ENCODE peak calls at places on chromosomes 11 and 22, in seven cellular contexts. One of them, this sample, is unnamed.

GRCh38 chr11:30960387-30960992 is 374.3 kb upstream of the MPPED2 start:
- DNase-seq in stimulated activated CD8-positive, alpha-beta memory T cell treated with anti-CD3 and anti-CD28 coated beads, Interleukin-15, amount 100 ng/mL, for 1 hour: no peak
- DNase-seq in C1 segment of cervical spinal cord: no peak
- DNase-seq in mesendoderm: peak
- DNase-seq in SW480: peak
- DNase-seq in substantia nigra: no peak
- DNase-seq in AG09319: peak
- DNase-seq in this sample: peak

GRCh38 chr22:25027959-25028840 is 75.7 kb downstream of the KIAA1671 start:
- DNase-seq in mesendoderm: peak
- DNase-seq in substantia nigra: no peak
- DNase-seq in SW480: no peak
- DNase-seq in C1 segment of cervical spinal cord: no peak
- DNase-seq in AG09319: no peak
- DNase-seq in stimulated activated CD8-positive, alpha-beta memory T cell treated with anti-CD3 and anti-CD28 coated beads, Interleukin-15, amount 100 ng/mL, for 1 hour: no peak
- DNase-seq in this sample: peak

GRCh38 chr22:34950480-34950879 is 115.5 kb upstream of the ISX start:
- DNase-seq in substantia nigra: no peak
- DNase-seq in C1 segment of cervical spinal cord: no peak
- DNase-seq in stimulated activated CD8-positive, alpha-beta memory T cell treated with anti-CD3 and anti-CD28 coated beads, Interleukin-15, amount 100 ng/mL, for 1 hour: no peak
- DNase-seq in mesendoderm: peak
- DNase-seq in SW480: no peak
- DNase-seq in AG09319: no peak
- DNase-seq in this sample: no peak

GRCh38 chr11:108115495-108116140 is 5.7 kb upstream of the ACAT1 start:
- DNase-seq in AG09319: peak
- DNase-seq in substantia nigra: peak
- DNase-seq in mesendoderm: peak
- DNase-seq in C1 segment of cervical spinal cord: peak
- DNase-seq in stimulated activated CD8-positive, alpha-beta memory T cell treated with anti-CD3 and anti-CD28 coated beads, Interleukin-15, amount 100 ng/mL, for 1 hour: no peak
- DNase-seq in SW480: peak
- DNase-seq in this sample: no peak

GRCh38 chr22:35489225-35489624 is 51.4 kb upstream of the RASD2 start:
- DNase-seq in C1 segment of cervical spinal cord: no peak
- DNase-seq in AG09319: no peak
- DNase-seq in substantia nigra: no peak
- DNase-seq in SW480: no peak
- DNase-seq in mesendoderm: no peak
- DNase-seq in stimulated activated CD8-positive, alpha-beta memory T cell treated with anti-CD3 and anti-CD28 coated beads, Interleukin-15, amount 100 ng/mL, for 1 hour: no peak
- DNase-seq in this sample: no peak

GRCh38 chr11:18522388-18522787 is 4.4 kb downstream of the TSG101 start:
- DNase-seq in substantia nigra: no peak
- DNase-seq in C1 segment of cervical spinal cord: no peak
- DNase-seq in stimulated activated CD8-positive, alpha-beta memory T cell treated with anti-CD3 and anti-CD28 coated beads, Interleukin-15, amount 100 ng/mL, for 1 hour: no peak
- DNase-seq in SW480: no peak
- DNase-seq in mesendoderm: peak
- DNase-seq in AG09319: no peak
- DNase-seq in this sample: no peak

GRCh38 chr11:36075053-36075452 is 131.2 kb downstream of the LDLRAD3 start:
- DNase-seq in mesendoderm: no peak
- DNase-seq in C1 segment of cervical spinal cord: no peak
- DNase-seq in stimulated activated CD8-positive, alpha-beta memory T cell treated with anti-CD3 and anti-CD28 coated beads, Interleukin-15, amount 100 ng/mL, for 1 hour: no peak
- DNase-seq in SW480: no peak
- DNase-seq in AG09319: peak
- DNase-seq in substantia nigra: no peak
- DNase-seq in this sample: no peak

GRCh38 chr22:36238348-36239149 is 778 bp downstream of the APOL2 start:
- DNase-seq in SW480: no peak
- DNase-seq in AG09319: no peak
- DNase-seq in mesendoderm: no peak
- DNase-seq in substantia nigra: no peak
- DNase-seq in C1 segment of cervical spinal cord: peak
- DNase-seq in stimulated activated CD8-positive, alpha-beta memory T cell treated with anti-CD3 and anti-CD28 coated beads, Interleukin-15, amount 100 ng/mL, for 1 hour: no peak
- DNase-seq in this sample: no peak

GRCh38 chr11:3949132-3949531 is 93.7 kb downstream of the STIM1 start:
- DNase-seq in stimulated activated CD8-positive, alpha-beta memory T cell treated with anti-CD3 and anti-CD28 coated beads, Interleukin-15, amount 100 ng/mL, for 1 hour: no peak
- DNase-seq in mesendoderm: no peak
- DNase-seq in SW480: no peak
- DNase-seq in substantia nigra: no peak
- DNase-seq in AG09319: no peak
- DNase-seq in C1 segment of cervical spinal cord: no peak
- DNase-seq in this sample: no peak